ENCODE peak calls at places on chromosomes 2 and 18, in four cellular contexts. N is lung, X is PC-3, Q is AG09309. A is an unnamed sample.

GRCh38 chr2:105418527-105418926 is 19.7 kb upstream of the FHL2 start:
- DNase-seq in N (no peak), Q (no peak), X (no peak), A (no peak)

GRCh38 chr2:43414586-43415125 is 181.2 kb downstream of the THADA start:
- DNase-seq in N (no peak), Q (no peak), X (no peak), A (no peak)

GRCh38 chr18:23357992-23358594 is 95.0 kb upstream of the RIOK3 start:
- DNase-seq in N (peak; percentile 45), X (no peak), Q (no peak), A (no peak)

GRCh38 chr2:108594132-108594981 is 60.1 kb downstream of the LIMS1 start:
- DNase-seq in Q (no peak), N (no peak), X (peak; percentile 89), A (no peak)

GRCh38 chr18:36296591-36297418 is 708 bp upstream of the FHOD3 start:
- DNase-seq in Q (peak; percentile 50), N (peak; percentile 36), X (peak; percentile 48), A (peak; percentile 90)

GRCh38 chr2:28263690-28264089 is 129.0 kb upstream of the FOSL2 start:
- DNase-seq in Q (no peak), N (no peak), X (no peak), A (no peak)

GRCh38 chr2:68512352-68512751 is 45.0 kb downstream of the APLF start:
- DNase-seq in N (no peak), X (no peak), Q (no peak), A (no peak)

GRCh38 chr18:6633370-6633769 is 96.1 kb upstream of the ARHGAP28 start:
- DNase-seq in X (no peak), N (no peak), Q (no peak), A (no peak)

GRCh38 chr18:75635096-75635495 is 207.6 kb upstream of the SMIM21 start:
- DNase-seq in Q (no peak), N (no peak), X (no peak), A (no peak)

GRCh38 chr2:45570671-45571334 is 40.3 kb downstream of the SRBD1 start:
- DNase-seq in Q (no peak), N (no peak), X (peak; percentile 23), A (no peak)

GRCh38 chr2:216159646-216160045 is 50.5 kb downstream of the XRCC5 start:
- DNase-seq in X (no peak), Q (no peak), N (no peak), A (no peak)

GRCh38 chr2:38427053-38427452 is 50.0 kb upstream of the ATL2 start:
- DNase-seq in N (no peak), X (peak; percentile 60), Q (no peak), A (no peak)

GRCh38 chr2:219501441-219501840 is 2.8 kb downstream of the GMPPA start:
- DNase-seq in X (no peak), N (no peak), Q (no peak), A (no peak)

GRCh38 chr2:227759411-227760113 is 13.9 kb downstream of the SCYGR8 start:
- DNase-seq in N (no peak), X (no peak), Q (no peak), A (no peak)

GRCh38 chr2:164779383-164780057 is 62.1 kb downstream of the COBLL1 start:
- DNase-seq in X (no peak), N (no peak), Q (no peak), A (no peak)

GRCh38 chr2:149715894-149716293 is 128.3 kb upstream of the MMADHC start:
- DNase-seq in Q (no peak), X (no peak), N (no peak), A (no peak)

GRCh38 chr2:149719695-149720094 is 132.1 kb upstream of the MMADHC start:
- DNase-seq in X (no peak), Q (no peak), N (no peak), A (no peak)

GRCh38 chr2:149720615-149721014 is 133.0 kb upstream of the MMADHC start:
- DNase-seq in N (no peak), Q (no peak), X (no peak), A (no peak)

GRCh38 chr2:149716687-149717086 is 129.1 kb upstream of the MMADHC start:
- DNase-seq in X (no peak), Q (no peak), N (no peak), A (no peak)

GRCh38 chr2:149715005-149715592 is 127.5 kb upstream of the MMADHC start:
- DNase-seq in Q (peak; percentile 33), N (no peak), X (peak; percentile 74), A (no peak)
- TF ChIP-seq CTCF in Q (peak; percentile 77), N (no peak), X (peak; percentile 82), A (peak; percentile 73)

GRCh38 chr2:170739048-170739447 is 23.9 kb downstream of the SP5 start:
- DNase-seq in Q (peak; percentile 82), X (peak; percentile 98), N (no peak), A (no peak)

GRCh38 chr2:170733821-170734600 is 18.9 kb downstream of the SP5 start:
- DNase-seq in X (no peak), Q (no peak), N (no peak), A (no peak)

GRCh38 chr2:170737406-170737805 is 22.3 kb downstream of the SP5 start:
- DNase-seq in X (no peak), N (no peak), Q (no peak), A (no peak)

GRCh38 chr2:170737821-170738220 is 22.7 kb downstream of the SP5 start:
- DNase-seq in Q (no peak), X (peak; percentile 60), N (no peak), A (no peak)

DNA sequence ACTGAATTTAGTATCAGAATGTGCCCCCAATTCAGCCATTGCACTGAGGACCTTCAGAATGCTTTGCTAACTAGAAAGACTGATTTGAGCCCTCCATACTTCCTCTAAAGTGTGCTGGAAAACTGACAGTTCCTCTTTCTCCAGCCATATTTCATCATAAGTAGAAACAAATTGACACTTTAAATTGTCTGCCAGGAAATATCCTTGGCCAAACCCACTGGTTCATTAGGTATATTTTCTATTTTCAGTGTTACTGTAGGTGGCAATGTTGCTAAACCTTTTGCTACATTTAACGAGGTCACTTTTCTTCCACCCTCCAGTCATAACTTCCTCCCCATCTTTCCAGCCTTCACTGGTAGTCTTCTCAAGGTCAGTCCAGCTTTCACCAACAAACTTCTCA is 21.5 kb downstream of the SP5 start:
- DNase-seq in N (no peak), X (no peak), Q (no peak), A (no peak)
- TF ChIP-seq CTCF in N (no peak), X (no peak), Q (no peak), A (no peak)

DNA sequence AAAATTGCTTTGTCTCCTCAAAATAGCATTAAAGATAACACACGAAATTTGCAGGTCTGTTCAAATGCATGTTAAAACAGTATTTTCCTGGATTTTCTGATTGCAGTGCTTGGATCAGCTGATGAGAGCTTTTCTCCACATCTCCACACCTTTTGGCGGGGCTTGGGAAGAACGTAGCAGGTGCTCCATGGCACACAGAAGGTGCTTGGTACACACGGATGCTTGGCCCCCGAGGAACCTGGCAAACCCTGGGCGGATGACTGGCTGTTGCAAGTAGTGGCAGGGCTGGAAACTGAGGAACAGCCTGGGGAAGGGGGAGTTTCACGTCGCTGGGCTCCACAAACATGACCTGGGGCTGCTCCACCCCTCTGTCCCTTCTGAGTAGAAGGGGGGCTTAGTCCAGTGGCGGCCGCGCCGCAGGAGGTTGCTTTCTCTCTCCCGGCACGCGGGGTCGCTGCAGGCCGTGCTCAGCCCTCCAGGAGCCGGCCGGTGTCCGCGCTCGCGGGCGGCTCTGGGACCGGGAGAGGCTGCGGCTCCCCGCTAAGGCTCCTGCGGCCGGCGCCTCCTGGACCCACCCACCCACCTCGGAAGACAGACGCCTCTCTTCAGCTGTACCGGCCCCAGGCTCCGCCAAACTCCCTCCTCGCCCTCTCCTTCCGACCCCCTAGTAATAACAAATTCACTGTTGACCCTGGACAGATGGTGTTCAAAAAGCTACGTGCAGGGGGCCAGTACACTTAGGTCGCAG is 69.3 kb downstream of the MARCO start:
- DNase-seq in N (peak; percentile 38), X (peak; percentile 70), Q (no peak), A (peak; percentile 84)
- TF ChIP-seq CTCF in N (peak; percentile 27), X (peak; percentile 74), Q (peak; percentile 62), A (peak; percentile 63)

GRCh38 chr2:98607741-98608117 is 583 bp downstream of the COA5 start:
- DNase-seq in N (no peak), X (no peak), Q (no peak), A (no peak)

GRCh38 chr2:98607104-98607503 is 1.2 kb downstream of the COA5 start:
- DNase-seq in Q (no peak), N (no peak), X (no peak), A (no peak)

GRCh38 chr2:98606431-98606830 is 1.9 kb downstream of the COA5 start:
- DNase-seq in X (no peak), N (no peak), Q (no peak), A (no peak)

GRCh38 chr2:98608962-98609604 is 694 bp downstream of the UNC50 start:
- DNase-seq in N (no peak), X (peak; percentile 39), Q (no peak), A (no peak)

DNA sequence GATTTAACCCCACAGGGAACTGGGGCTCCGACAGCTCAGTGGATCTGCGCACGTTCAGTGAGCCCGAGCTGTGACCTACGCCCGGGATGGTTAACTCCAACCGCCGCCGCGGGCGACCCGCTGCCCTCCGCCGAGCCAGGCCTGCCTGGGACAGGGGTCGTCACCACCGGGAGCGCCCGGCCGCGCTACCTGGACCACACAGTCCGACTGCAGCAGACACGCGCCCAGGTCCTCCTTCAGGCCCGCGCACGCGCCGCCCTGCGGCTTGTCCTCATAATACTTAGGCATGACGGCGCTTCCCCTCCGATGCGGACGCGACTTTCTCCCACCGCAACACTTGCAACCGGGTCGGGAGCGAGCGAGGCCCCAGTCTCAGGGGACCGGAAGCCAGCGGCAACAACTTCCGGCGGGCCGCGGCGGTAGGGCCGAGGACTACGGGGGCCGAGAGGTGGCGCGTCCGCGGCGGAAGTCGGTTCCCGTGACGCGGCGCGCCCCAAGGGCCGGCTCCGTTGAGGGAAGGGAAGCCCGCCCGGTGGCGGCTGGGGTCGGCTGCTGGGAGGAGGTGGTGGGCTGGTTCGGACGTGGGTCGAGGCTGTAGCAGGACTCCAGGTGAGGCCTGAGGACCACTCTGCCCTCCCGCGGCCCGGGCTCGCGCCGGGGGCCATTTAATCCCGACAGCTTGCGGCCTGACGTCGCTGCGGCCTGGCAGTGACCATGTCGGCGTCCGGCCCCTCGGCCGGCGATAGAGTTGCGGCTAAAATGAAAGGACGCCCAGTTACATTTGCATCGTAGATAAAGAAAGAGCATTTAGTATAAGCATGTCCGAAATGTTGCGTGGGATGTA is at the start of the genes COA5 and UNC50:
- DNase-seq in Q (peak; percentile 48), N (peak; percentile 90), X (peak; percentile 87), A (peak; percentile 96)
- TF ChIP-seq CTCF in Q (peak; percentile 0), N (no peak), X (no peak), A (peak; percentile 18)

GRCh38 chr18:70998490-70998889 is 709.6 kb downstream of the SOCS6 start:
- DNase-seq in N (no peak), X (peak; percentile 9), Q (no peak), A (no peak)
- TF ChIP-seq CTCF in N (no peak), X (peak; percentile 21), Q (no peak), A (no peak)

DNA sequence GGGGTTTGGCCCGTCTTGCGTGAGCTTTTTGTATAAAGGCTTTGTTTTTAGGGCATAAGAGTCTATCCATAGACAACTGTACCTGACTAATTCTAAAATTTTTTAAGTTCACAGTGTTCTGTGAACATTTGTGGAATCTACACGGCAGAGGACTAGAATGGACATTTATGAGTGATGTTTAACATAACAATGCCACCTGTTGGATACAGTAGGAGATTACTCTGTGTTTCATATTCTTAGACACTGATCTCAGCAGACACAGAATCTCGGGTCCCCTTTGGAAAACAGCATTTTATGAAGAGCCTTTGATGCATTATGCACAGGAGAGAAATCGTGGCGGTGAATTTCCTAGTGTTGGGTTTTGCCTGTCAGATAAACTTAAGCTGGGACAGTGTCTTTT is 752.2 kb downstream of the DPP10 start:
- DNase-seq in Q (no peak), X (peak; percentile 4), N (no peak), A (no peak)
- TF ChIP-seq CTCF in Q (no peak), X (peak; percentile 31), N (no peak), A (no peak)

GRCh38 chr2:160407393-160408204 is 86.0 kb downstream of the RBMS1 start:
- DNase-seq in Q (no peak), X (peak; percentile 60), N (peak; percentile 54), A (peak; percentile 87)
- TF ChIP-seq CTCF in Q (no peak), X (no peak), N (no peak), A (peak; percentile 35)